ENCODE peak calls at places on chromosome 11, in four cellular contexts. P is mammary epithelial cell, B is kidney, L is endothelial cell of umbilical vein. Z is an unnamed sample. For H3K4me1, the result is how much of the 10 kb centered on the place peaks cover.

GRCh38 chr11:47289856-47290255 is 19.9 kb downstream of the MADD start:
- DNase-seq in P (no peak), B (no peak), L (no peak), Z (no peak)

GRCh38 chr11:72930011-72930410 is 115.8 kb downstream of the ATG16L2 start:
- DNase-seq in P (no peak), B (no peak), L (no peak), Z (peak)

GRCh38 chr11:86746509-86746908 is 53.8 kb upstream of the PRSS23 start:
- DNase-seq in P (no peak), B (no peak), L (no peak), Z (no peak)

GRCh38 chr11:14858404-14858803 is 33.6 kb downstream of the CYP2R1 start:
- DNase-seq in P (no peak), B (no peak), L (no peak), Z (no peak)

GRCh38 chr11:117921456-117921855 is 7.7 kb downstream of the TMPRSS13 start:
- DNase-seq in P (no peak), B (peak), L (no peak), Z (no peak)

GRCh38 chr11:121524233-121524631 is 71.5 kb upstream of the SORL1-AS1 start:
- DNase-seq in P (no peak), B (no peak), L (no peak), Z (no peak)

GRCh38 chr11:75554258-75555022 is 7.6 kb upstream of the SERPINH1 start:
- DNase-seq in P (no peak), B (peak), L (peak), Z (peak)

GRCh38 chr11:129637983-129638776 is 177.5 kb upstream of the TMEM45B start:
- DNase-seq in P (peak), B (no peak), L (peak), Z (no peak)

GRCh38 chr11:119359365-119360229 is 13.1 kb upstream of the MFRP start:
- DNase-seq in P (no peak), B (peak), L (no peak), Z (no peak)

GRCh38 chr11:67584205-67584880 is 731 bp downstream of the GSTP1 start:
- DNase-seq in P (peak), B (peak), L (peak), Z (peak)

GRCh38 chr11:85752890-85753581 is 57.9 kb downstream of the SYTL2 start:
- DNase-seq in P (no peak), B (peak), L (peak), Z (no peak)

GRCh38 chr11:128086794-128087193 is 500.6 kb downstream of the ETS1 start:
- DNase-seq in P (no peak), B (no peak), L (no peak), Z (no peak)

GRCh38 chr11:7415537-7415817 is 69.8 kb upstream of the OLFML1 start:
- DNase-seq in P (no peak), B (no peak), L (no peak), Z (no peak)
- H3K9ac ChIP-seq in P (no peak), B (no peak), L (no peak), Z (no peak)

DNA sequence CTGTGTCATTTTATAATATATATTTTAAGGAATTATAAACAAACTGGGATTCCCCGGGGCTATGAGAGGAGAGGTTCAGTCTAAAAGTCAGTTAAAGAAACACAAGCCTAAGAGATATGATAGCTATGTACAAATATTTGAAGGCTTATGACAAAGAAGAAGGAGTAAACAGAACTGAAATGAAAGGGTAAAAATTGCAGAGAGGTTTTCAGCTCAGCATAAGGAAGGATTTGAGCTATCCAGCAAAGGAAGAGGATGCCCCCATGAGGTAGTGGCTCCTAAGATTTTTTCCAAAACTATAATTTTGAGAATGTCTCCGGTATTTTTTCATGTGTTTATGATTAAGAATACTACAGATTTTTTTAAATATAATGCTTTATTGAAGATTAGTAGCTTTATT is 57.9 kb upstream of the ANGPTL5 start:
- DNase-seq in P (no peak), B (no peak), L (no peak), Z (no peak)
- TF ChIP-seq CTCF in P (no peak), B (no peak), L (no peak), Z (peak)

GRCh38 chr11:12315024-12315423 is 62.3 kb upstream of the PARVA start:
- DNase-seq in P (no peak), B (no peak), L (no peak), Z (no peak)

GRCh38 chr11:12312132-12312531 is 65.2 kb upstream of the PARVA start:
- DNase-seq in P (no peak), B (no peak), L (no peak), Z (no peak)

GRCh38 chr11:12319734-12320387 is 57.5 kb upstream of the PARVA start:
- DNase-seq in P (no peak), B (no peak), L (no peak), Z (no peak)

GRCh38 chr11:12318791-12319733 is 58.3 kb upstream of the PARVA start:
- DNase-seq in P (no peak), B (no peak), L (no peak), Z (no peak)

DNA sequence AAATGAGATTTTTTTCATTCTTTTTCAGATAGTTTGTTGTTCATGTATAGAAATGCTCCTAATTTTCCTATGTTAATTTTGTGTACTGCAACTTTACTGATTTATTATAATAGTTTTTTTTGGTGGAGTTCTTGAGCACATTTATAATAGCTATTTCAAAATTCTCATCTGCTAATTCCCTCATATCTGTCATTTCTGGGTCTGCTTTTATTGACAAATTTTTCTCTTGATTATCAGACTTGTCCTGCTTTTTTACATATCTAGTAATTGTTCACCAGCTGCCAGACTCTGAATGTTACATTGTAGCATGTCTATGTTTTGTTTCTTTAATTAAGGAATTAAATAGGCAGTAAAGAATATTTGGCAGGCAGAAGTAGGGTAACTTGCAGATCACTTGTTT is 60.9 kb upstream of the PARVA start:
- DNase-seq in P (no peak), B (no peak), L (no peak), Z (no peak)
- H3K4me1 ChIP-seq in P (under half), B (under half), L (under half), Z (under half)

GRCh38 chr11:68749061-68749491 is 2.2 kb downstream of the TESMIN start:
- DNase-seq in P (no peak), B (no peak), L (peak), Z (peak)
- H3K9ac ChIP-seq in P (no peak), B (no peak), L (peak), Z (no peak)

DNA sequence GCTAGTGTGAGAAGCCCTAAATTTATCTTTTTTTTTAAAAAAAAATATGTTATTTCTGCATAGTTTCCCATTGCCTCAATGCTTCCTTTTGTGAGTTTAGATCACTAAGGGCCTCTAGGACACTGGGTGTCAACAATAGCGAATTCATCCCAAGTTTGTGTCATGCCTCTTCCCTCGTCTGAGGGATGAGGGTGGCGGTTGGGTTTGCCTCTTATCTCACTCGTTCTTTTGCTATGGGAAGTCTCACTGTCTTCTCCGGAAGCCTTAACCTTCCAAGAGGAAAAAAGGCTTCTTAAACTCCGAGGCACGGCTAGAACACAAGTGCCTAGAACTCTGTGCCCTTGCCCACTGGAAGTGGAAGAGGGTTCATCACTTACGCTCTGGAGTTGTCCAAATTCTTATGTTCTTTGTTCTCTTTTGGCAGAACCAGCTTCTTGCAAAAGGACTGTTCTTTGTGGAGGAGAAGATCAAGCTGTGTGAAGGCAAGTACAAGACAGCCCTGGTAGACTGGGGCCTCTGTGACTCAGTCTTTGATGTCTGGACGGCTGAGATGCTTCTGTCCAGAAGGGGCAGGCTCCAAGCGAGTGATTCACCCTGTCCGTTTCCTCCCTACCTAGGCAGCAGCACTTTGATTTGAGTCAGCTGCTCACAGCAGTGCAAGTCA is 78.5 kb downstream of the TRAF6 start:
- DNase-seq in P (peak), B (no peak), L (peak), Z (no peak)
- TF ChIP-seq CTCF in P (peak), B (peak), L (no peak), Z (no peak)

DNA sequence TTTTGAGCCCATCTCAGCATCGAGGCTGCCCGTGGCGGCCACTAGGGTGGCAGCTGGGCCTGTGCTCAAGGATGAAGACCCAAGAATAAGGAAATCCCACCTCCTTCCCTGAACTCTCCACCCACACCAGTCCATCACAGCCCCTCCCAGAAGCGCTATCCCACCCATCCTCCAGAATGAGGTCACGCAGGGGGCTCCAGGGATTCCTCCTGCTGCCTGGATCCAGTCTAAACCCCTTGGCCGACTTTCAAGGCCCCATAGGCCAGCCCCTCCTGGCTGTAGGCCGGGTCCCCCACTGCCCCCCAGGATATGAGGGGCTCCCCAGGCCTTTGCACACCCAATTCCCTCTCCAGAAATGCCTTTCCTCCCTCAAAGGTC is 19.0 kb upstream of the SCGB1A1 start:
- DNase-seq in P (no peak), B (no peak), L (no peak), Z (no peak)
- H3K4me1 ChIP-seq in P (under half), B (under half), L (under half), Z (under half)